ENCODE peak calls at places on chromosomes 7 and 10, in seven cellular contexts. One of them, this sample, is unnamed.

GRCh38 chr10:91643700-91644099 is 10.8 kb upstream of the PPP1R3C start:
- DNase-seq in upper lobe of right lung: no peak
- DNase-seq in left ventricle myocardium inferior: no peak
- DNase-seq in heart right ventricle: no peak
- DNase-seq in choroid plexus epithelial cell: peak; percentile 43
- DNase-seq in endothelial cell: no peak
- DNase-seq in PC-3: peak; percentile 63
- DNase-seq in this sample: no peak

GRCh38 chr10:70866424-70866823 is 21.9 kb downstream of the PCBD1 start:
- DNase-seq in choroid plexus epithelial cell: peak; percentile 80
- DNase-seq in upper lobe of right lung: no peak
- DNase-seq in PC-3: peak; percentile 89
- DNase-seq in heart right ventricle: no peak
- DNase-seq in left ventricle myocardium inferior: no peak
- DNase-seq in endothelial cell: no peak
- DNase-seq in this sample: peak; percentile 53

GRCh38 chr10:69883680-69884375 is 82.1 kb downstream of the COL13A1 start:
- DNase-seq in PC-3: no peak
- DNase-seq in choroid plexus epithelial cell: no peak
- DNase-seq in upper lobe of right lung: no peak
- DNase-seq in endothelial cell: no peak
- DNase-seq in left ventricle myocardium inferior: no peak
- DNase-seq in heart right ventricle: no peak
- DNase-seq in this sample: no peak

GRCh38 chr7:23396222-23396621 is 74.1 kb downstream of the IGF2BP3 start:
- DNase-seq in left ventricle myocardium inferior: no peak
- DNase-seq in choroid plexus epithelial cell: peak; percentile 94
- DNase-seq in heart right ventricle: no peak
- DNase-seq in PC-3: no peak
- DNase-seq in upper lobe of right lung: no peak
- DNase-seq in endothelial cell: no peak
- DNase-seq in this sample: peak; percentile 43

GRCh38 chr10:110358869-110359629 is 54.3 kb upstream of the SMNDC1 start:
- DNase-seq in left ventricle myocardium inferior: peak; percentile 27
- DNase-seq in upper lobe of right lung: no peak
- DNase-seq in endothelial cell: no peak
- DNase-seq in choroid plexus epithelial cell: peak; percentile 45
- DNase-seq in PC-3: peak; percentile 81
- DNase-seq in heart right ventricle: no peak
- DNase-seq in this sample: no peak

GRCh38 chr7:50799873-50800272 is 17.2 kb upstream of the GRB10 start:
- DNase-seq in upper lobe of right lung: no peak
- DNase-seq in heart right ventricle: no peak
- DNase-seq in left ventricle myocardium inferior: no peak
- DNase-seq in PC-3: no peak
- DNase-seq in endothelial cell: no peak
- DNase-seq in choroid plexus epithelial cell: no peak
- DNase-seq in this sample: no peak

GRCh38 chr10:132626019-132626760 is 88.6 kb downstream of the INPP5A start:
- DNase-seq in PC-3: no peak
- DNase-seq in choroid plexus epithelial cell: peak; percentile 22
- DNase-seq in endothelial cell: no peak
- DNase-seq in heart right ventricle: no peak
- DNase-seq in left ventricle myocardium inferior: peak; percentile 12
- DNase-seq in upper lobe of right lung: peak; percentile 49
- DNase-seq in this sample: no peak

GRCh38 chr7:111527545-111527944 is 34.7 kb downstream of the IMMP2L start:
- DNase-seq in choroid plexus epithelial cell: no peak
- DNase-seq in endothelial cell: no peak
- DNase-seq in PC-3: no peak
- DNase-seq in upper lobe of right lung: no peak
- DNase-seq in left ventricle myocardium inferior: no peak
- DNase-seq in heart right ventricle: no peak
- DNase-seq in this sample: no peak

GRCh38 chr7:80070391-80070790 is 64.2 kb upstream of the GNAI1 start:
- DNase-seq in heart right ventricle: no peak
- DNase-seq in PC-3: no peak
- DNase-seq in choroid plexus epithelial cell: peak; percentile 64
- DNase-seq in upper lobe of right lung: no peak
- DNase-seq in left ventricle myocardium inferior: no peak
- DNase-seq in endothelial cell: no peak
- DNase-seq in this sample: peak; percentile 79

GRCh38 chr7:40329601-40330153 is 194.9 kb downstream of the SUGCT start:
- DNase-seq in heart right ventricle: no peak
- DNase-seq in left ventricle myocardium inferior: no peak
- DNase-seq in PC-3: peak; percentile 75
- DNase-seq in endothelial cell: no peak
- DNase-seq in upper lobe of right lung: no peak
- DNase-seq in choroid plexus epithelial cell: peak; percentile 83
- DNase-seq in this sample: peak; percentile 71

GRCh38 chr7:35286422-35286821 is 32.5 kb upstream of the TBX20 start:
- DNase-seq in heart right ventricle: no peak
- DNase-seq in left ventricle myocardium inferior: no peak
- DNase-seq in PC-3: peak; percentile 52
- DNase-seq in choroid plexus epithelial cell: peak; percentile 2
- DNase-seq in upper lobe of right lung: no peak
- DNase-seq in endothelial cell: no peak
- DNase-seq in this sample: peak; percentile 3

GRCh38 chr10:4354382-4354812 is 471.6 kb upstream of the AKR1E2 start:
- DNase-seq in PC-3: peak; percentile 84
- DNase-seq in upper lobe of right lung: no peak
- DNase-seq in heart right ventricle: no peak
- DNase-seq in endothelial cell: no peak
- DNase-seq in choroid plexus epithelial cell: peak; percentile 43
- DNase-seq in left ventricle myocardium inferior: no peak
- DNase-seq in this sample: peak; percentile 85

GRCh38 chr10:21135396-21135973 is 238.4 kb upstream of the NEBL start:
- DNase-seq in upper lobe of right lung: no peak
- DNase-seq in choroid plexus epithelial cell: peak; percentile 47
- DNase-seq in endothelial cell: no peak
- DNase-seq in left ventricle myocardium inferior: no peak
- DNase-seq in PC-3: peak; percentile 42
- DNase-seq in heart right ventricle: no peak
- DNase-seq in this sample: no peak

GRCh38 chr7:99669782-99670181 is 10.0 kb downstream of the CYP3A5 start:
- DNase-seq in endothelial cell: no peak
- DNase-seq in heart right ventricle: no peak
- DNase-seq in upper lobe of right lung: no peak
- DNase-seq in choroid plexus epithelial cell: no peak
- DNase-seq in PC-3: no peak
- DNase-seq in left ventricle myocardium inferior: no peak
- DNase-seq in this sample: peak; percentile 7

GRCh38 chr7:89623018-89623672 is 531.1 kb upstream of the STEAP1 start:
- DNase-seq in choroid plexus epithelial cell: peak; percentile 65
- DNase-seq in PC-3: peak; percentile 52
- DNase-seq in upper lobe of right lung: no peak
- DNase-seq in endothelial cell: peak; percentile 26
- DNase-seq in left ventricle myocardium inferior: no peak
- DNase-seq in heart right ventricle: no peak
- DNase-seq in this sample: peak; percentile 7

GRCh38 chr10:58742141-58742540 is 229.5 kb downstream of the BICC1 start:
- DNase-seq in upper lobe of right lung: no peak
- DNase-seq in heart right ventricle: no peak
- DNase-seq in PC-3: no peak
- DNase-seq in choroid plexus epithelial cell: no peak
- DNase-seq in endothelial cell: no peak
- DNase-seq in left ventricle myocardium inferior: no peak
- DNase-seq in this sample: no peak

GRCh38 chr7:27097686-27098492 is 2.1 kb upstream of the HOXA1 start:
- DNase-seq in PC-3: peak; percentile 58
- DNase-seq in heart right ventricle: no peak
- DNase-seq in endothelial cell: no peak
- DNase-seq in choroid plexus epithelial cell: no peak
- DNase-seq in left ventricle myocardium inferior: no peak
- DNase-seq in upper lobe of right lung: no peak
- DNase-seq in this sample: no peak

GRCh38 chr7:35424869-35425495 is 171.1 kb upstream of the TBX20 start:
- DNase-seq in endothelial cell: peak; percentile 71
- DNase-seq in left ventricle myocardium inferior: peak; percentile 59
- DNase-seq in upper lobe of right lung: peak; percentile 74
- DNase-seq in heart right ventricle: peak; percentile 64
- DNase-seq in choroid plexus epithelial cell: peak; percentile 74
- DNase-seq in PC-3: peak; percentile 55
- DNase-seq in this sample: peak; percentile 51

GRCh38 chr7:73560035-73560835 is 2.7 kb upstream of the BCL7B start:
- DNase-seq in PC-3: peak; percentile 57
- DNase-seq in left ventricle myocardium inferior: no peak
- DNase-seq in endothelial cell: no peak
- DNase-seq in heart right ventricle: no peak
- DNase-seq in choroid plexus epithelial cell: peak; percentile 93
- DNase-seq in upper lobe of right lung: no peak
- DNase-seq in this sample: peak; percentile 73

GRCh38 chr7:26156454-26157365 is 4.7 kb downstream of the NFE2L3 start:
- DNase-seq in PC-3: peak; percentile 93
- DNase-seq in heart right ventricle: no peak
- DNase-seq in left ventricle myocardium inferior: no peak
- DNase-seq in choroid plexus epithelial cell: peak; percentile 97
- DNase-seq in endothelial cell: no peak
- DNase-seq in upper lobe of right lung: no peak
- DNase-seq in this sample: peak; percentile 90

DNA sequence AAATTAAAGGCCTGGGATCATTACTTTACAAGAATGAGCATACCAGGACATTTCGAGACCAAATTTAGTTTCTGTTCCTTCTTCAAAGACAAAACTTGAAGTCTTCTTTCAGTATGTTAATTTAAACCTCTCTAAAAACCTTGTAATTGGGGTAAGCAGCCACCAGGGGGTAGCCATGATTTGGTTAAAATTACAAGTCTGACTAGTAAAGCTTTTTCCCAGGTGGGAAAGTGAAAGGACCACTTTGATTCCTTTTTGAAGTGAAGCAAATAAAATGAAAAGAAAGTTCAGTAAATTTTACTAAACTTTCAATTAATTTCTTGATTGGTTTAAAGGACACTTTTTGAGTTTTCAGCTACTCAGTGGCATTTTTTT is 294.3 kb downstream of the BBS9 start:
- DNase-seq in left ventricle myocardium inferior: no peak
- DNase-seq in upper lobe of right lung: no peak
- DNase-seq in endothelial cell: peak; percentile 35
- DNase-seq in PC-3: peak; percentile 57
- DNase-seq in choroid plexus epithelial cell: no peak
- DNase-seq in heart right ventricle: no peak
- DNase-seq in this sample: no peak
- TF ChIP-seq CTCF in left ventricle myocardium inferior: peak; percentile 53
- TF ChIP-seq CTCF in upper lobe of right lung: peak; percentile 49
- TF ChIP-seq CTCF in endothelial cell: peak; percentile 83
- TF ChIP-seq CTCF in PC-3: peak; percentile 72
- TF ChIP-seq CTCF in choroid plexus epithelial cell: peak; percentile 36
- TF ChIP-seq CTCF in heart right ventricle: no peak
- TF ChIP-seq CTCF in this sample: peak; percentile 37

GRCh38 chr7:2521952-2522591 is 2.5 kb downstream of the LFNG start:
- DNase-seq in upper lobe of right lung: no peak
- DNase-seq in left ventricle myocardium inferior: peak; percentile 50
- DNase-seq in heart right ventricle: peak; percentile 62
- DNase-seq in PC-3: peak; percentile 32
- DNase-seq in choroid plexus epithelial cell: no peak
- DNase-seq in endothelial cell: peak; percentile 73
- DNase-seq in this sample: no peak
- TF ChIP-seq CTCF in upper lobe of right lung: no peak
- TF ChIP-seq CTCF in left ventricle myocardium inferior: no peak
- TF ChIP-seq CTCF in heart right ventricle: no peak
- TF ChIP-seq CTCF in PC-3: peak; percentile 21
- TF ChIP-seq CTCF in choroid plexus epithelial cell: peak; percentile 4
- TF ChIP-seq CTCF in endothelial cell: peak; percentile 23
- TF ChIP-seq CTCF in this sample: no peak

GRCh38 chr10:104614245-104614831 is 26.8 kb upstream of the SORCS3 start:
- DNase-seq in endothelial cell: peak; percentile 38
- DNase-seq in heart right ventricle: no peak
- DNase-seq in left ventricle myocardium inferior: no peak
- DNase-seq in upper lobe of right lung: no peak
- DNase-seq in choroid plexus epithelial cell: peak; percentile 36
- DNase-seq in PC-3: peak; percentile 51
- DNase-seq in this sample: no peak
- TF ChIP-seq CTCF in endothelial cell: peak; percentile 80
- TF ChIP-seq CTCF in heart right ventricle: no peak
- TF ChIP-seq CTCF in left ventricle myocardium inferior: peak; percentile 43
- TF ChIP-seq CTCF in upper lobe of right lung: peak; percentile 38
- TF ChIP-seq CTCF in choroid plexus epithelial cell: peak; percentile 63
- TF ChIP-seq CTCF in PC-3: peak; percentile 59
- TF ChIP-seq CTCF in this sample: peak; percentile 41

GRCh38 chr7:76318488-76319353 is 16.2 kb downstream of the HSPB1 start:
- DNase-seq in upper lobe of right lung: peak; percentile 83
- DNase-seq in left ventricle myocardium inferior: peak; percentile 72
- DNase-seq in choroid plexus epithelial cell: peak; percentile 96
- DNase-seq in endothelial cell: peak; percentile 48
- DNase-seq in PC-3: peak; percentile 69
- DNase-seq in heart right ventricle: peak; percentile 64
- DNase-seq in this sample: peak; percentile 91
- TF ChIP-seq CTCF in upper lobe of right lung: peak; percentile 40
- TF ChIP-seq CTCF in left ventricle myocardium inferior: peak; percentile 54
- TF ChIP-seq CTCF in choroid plexus epithelial cell: peak; percentile 49
- TF ChIP-seq CTCF in endothelial cell: no peak
- TF ChIP-seq CTCF in PC-3: peak; percentile 32
- TF ChIP-seq CTCF in heart right ventricle: no peak
- TF ChIP-seq CTCF in this sample: peak; percentile 36

DNA sequence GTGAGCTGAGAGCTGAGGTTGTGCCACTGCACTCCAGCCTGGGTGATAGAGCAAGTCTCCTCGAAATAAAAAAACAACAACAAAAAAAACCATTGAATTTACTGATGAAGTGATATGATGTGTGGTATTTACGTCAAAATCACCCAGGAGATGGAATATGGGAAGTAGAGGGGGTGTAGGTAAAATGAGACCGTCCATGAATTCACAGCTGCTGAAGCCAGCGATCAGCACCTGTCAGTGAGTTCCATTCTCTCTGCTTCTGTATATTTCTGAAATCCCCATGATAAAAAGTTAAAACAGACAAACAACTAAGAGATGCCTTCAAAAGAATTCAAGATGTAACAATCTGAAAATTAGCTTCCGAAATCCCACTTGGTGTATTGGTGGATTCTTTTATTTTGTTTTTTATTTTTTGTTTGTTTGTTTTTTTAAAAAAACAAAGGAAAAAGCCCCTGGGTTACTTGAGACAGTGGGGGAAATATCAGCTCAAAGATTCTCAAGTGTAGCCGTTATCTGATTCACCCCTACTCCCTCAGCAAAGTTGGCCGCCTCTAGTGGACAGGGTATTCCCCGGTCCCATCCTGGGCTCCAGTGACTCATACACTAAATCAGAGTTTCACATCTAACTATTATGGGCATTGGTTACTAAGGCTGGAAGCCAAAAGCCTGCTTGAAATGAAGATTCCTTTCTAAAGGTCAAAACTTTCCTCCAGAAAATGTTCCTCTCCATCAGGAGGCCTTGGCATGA is 76.4 kb downstream of the MAP3K8 start:
- DNase-seq in endothelial cell: no peak
- DNase-seq in upper lobe of right lung: no peak
- DNase-seq in PC-3: peak; percentile 71
- DNase-seq in choroid plexus epithelial cell: peak; percentile 81
- DNase-seq in left ventricle myocardium inferior: no peak
- DNase-seq in heart right ventricle: no peak
- DNase-seq in this sample: peak; percentile 74
- TF ChIP-seq CTCF in endothelial cell: no peak
- TF ChIP-seq CTCF in upper lobe of right lung: no peak
- TF ChIP-seq CTCF in PC-3: peak; percentile 47
- TF ChIP-seq CTCF in choroid plexus epithelial cell: peak; percentile 37
- TF ChIP-seq CTCF in left ventricle myocardium inferior: no peak
- TF ChIP-seq CTCF in heart right ventricle: no peak
- TF ChIP-seq CTCF in this sample: peak; percentile 28

DNA sequence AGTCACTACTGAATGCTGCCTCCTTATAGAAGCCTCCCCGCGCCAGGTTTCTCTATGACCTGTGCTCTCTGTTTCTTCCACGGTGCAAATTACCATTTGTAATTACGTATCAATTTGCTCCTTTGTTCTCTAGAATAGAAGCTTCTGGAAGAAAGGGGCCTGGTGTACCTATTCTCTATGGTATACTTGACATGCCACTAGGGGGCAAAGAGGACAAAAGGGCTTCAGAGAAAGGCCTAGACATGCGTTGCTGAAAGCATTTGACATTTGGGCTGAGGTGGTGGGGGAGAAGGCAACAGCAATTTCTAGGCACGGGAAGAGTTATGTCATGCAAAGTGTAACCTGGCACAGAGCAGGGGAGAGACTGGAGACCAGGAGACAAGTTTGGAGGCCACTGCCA is 148.7 kb downstream of the WDR11 start:
- DNase-seq in PC-3: no peak
- DNase-seq in heart right ventricle: no peak
- DNase-seq in left ventricle myocardium inferior: no peak
- DNase-seq in upper lobe of right lung: no peak
- DNase-seq in choroid plexus epithelial cell: no peak
- DNase-seq in endothelial cell: no peak
- DNase-seq in this sample: no peak
- TF ChIP-seq CTCF in PC-3: peak; percentile 38
- TF ChIP-seq CTCF in heart right ventricle: no peak
- TF ChIP-seq CTCF in left ventricle myocardium inferior: no peak
- TF ChIP-seq CTCF in upper lobe of right lung: no peak
- TF ChIP-seq CTCF in choroid plexus epithelial cell: no peak
- TF ChIP-seq CTCF in endothelial cell: no peak
- TF ChIP-seq CTCF in this sample: no peak

This sample was measured in fibroblast of villous mesenchyme.